ENCODE peak calls at places on chromosomes 11 and 22, in seven cellular contexts. B is GM12891, H is H1, C is sigmoid colon, S is adrenal gland, L is stomach, W is ovary. I is an unnamed sample.

GRCh38 chr11:19576903-19577302 is 135.7 kb upstream of the NAV2 start:
- DNase-seq in B (no peak), H (no peak), C (no peak), S (no peak), L (no peak), W (no peak), I (no peak)

GRCh38 chr11:120324932-120325810 is at the start of gene TLCD5:
- DNase-seq in B (peak), H (peak), C (peak), S (peak), L (peak), W (peak), I (no peak)

GRCh38 chr11:117179048-117179999 is 781 bp downstream of the SIDT2 start:
- DNase-seq in B (no peak), H (no peak), C (peak), S (peak), L (peak), W (peak), I (peak)

GRCh38 chr11:114226283-114226859 is 69.8 kb upstream of the NNMT start:
- DNase-seq in B (no peak), H (no peak), C (no peak), S (no peak), L (no peak), W (no peak), I (no peak)

GRCh38 chr11:75339685-75340409 is 11.6 kb downstream of the ARRB1 start:
- DNase-seq in B (no peak), H (no peak), C (no peak), S (no peak), L (no peak), W (no peak), I (peak)

GRCh38 chr11:65645710-65646109 is 7.8 kb downstream of the SIPA1 start:
- DNase-seq in B (no peak), H (no peak), C (no peak), S (no peak), L (no peak), W (no peak), I (no peak)

GRCh38 chr11:73597340-73597955 is 464 bp downstream of the FAM168A start:
- DNase-seq in B (no peak), H (no peak), C (no peak), S (no peak), L (no peak), W (no peak), I (no peak)

GRCh38 chr11:73963861-73964260 is 13.0 kb downstream of the DNAJB13 start:
- DNase-seq in B (no peak), H (no peak), C (peak), S (no peak), L (no peak), W (no peak), I (no peak)

GRCh38 chr22:48772286-48772907 is 1055.3 kb downstream of the BRD1 start:
- DNase-seq in B (no peak), H (no peak), C (no peak), S (no peak), L (no peak), W (no peak), I (no peak)

GRCh38 chr11:36157151-36157519 is 132.1 kb downstream of the COMMD9 start:
- DNase-seq in B (no peak), H (no peak), C (no peak), S (no peak), L (no peak), W (no peak), I (no peak)

GRCh38 chr11:36162282-36162825 is 126.9 kb downstream of the COMMD9 start:
- DNase-seq in B (no peak), H (no peak), C (no peak), S (no peak), L (no peak), W (no peak), I (no peak)

GRCh38 chr11:36161572-36161971 is 127.7 kb downstream of the COMMD9 start:
- DNase-seq in B (no peak), H (no peak), C (no peak), S (no peak), L (no peak), W (no peak), I (no peak)

GRCh38 chr11:36162909-36163434 is 126.3 kb downstream of the COMMD9 start:
- DNase-seq in B (no peak), H (no peak), C (no peak), S (peak), L (no peak), W (no peak), I (peak)

DNA sequence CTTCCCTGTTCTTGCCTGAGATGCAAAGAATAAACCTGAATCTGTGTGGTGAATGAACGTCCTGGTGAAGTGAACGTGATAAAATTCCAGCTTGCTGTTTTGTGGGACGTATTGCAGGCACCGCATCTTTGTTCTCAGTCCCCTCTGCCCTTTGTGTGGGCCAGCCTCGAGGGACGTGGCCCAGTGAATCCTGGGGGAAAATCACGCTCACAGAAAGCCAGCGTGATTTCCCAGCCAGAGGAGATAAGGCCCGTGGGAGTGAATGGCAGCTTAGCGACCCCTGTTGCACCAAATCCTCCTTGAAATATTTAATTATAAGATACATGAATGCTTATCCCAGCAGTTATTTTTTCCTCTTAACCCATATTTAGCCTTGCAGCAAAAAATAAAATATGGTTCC is 129.1 kb downstream of the COMMD9 start:
- DNase-seq in B (no peak), H (no peak), C (no peak), S (no peak), L (no peak), W (peak), I (no peak)
- TF ChIP-seq POLR2A in B (no peak), H (no peak), C (no peak), S (no peak), L (no peak), W (no peak), I (no peak)

GRCh38 chr22:24592846-24593809 is at the start of gene LRRC75B:
- DNase-seq in B (peak), H (peak), C (peak), S (peak), L (peak), W (peak), I (peak)
- TF ChIP-seq POLR2A in B (no peak), H (no peak), C (peak), S (peak), L (no peak), W (no peak), I (peak)

DNA sequence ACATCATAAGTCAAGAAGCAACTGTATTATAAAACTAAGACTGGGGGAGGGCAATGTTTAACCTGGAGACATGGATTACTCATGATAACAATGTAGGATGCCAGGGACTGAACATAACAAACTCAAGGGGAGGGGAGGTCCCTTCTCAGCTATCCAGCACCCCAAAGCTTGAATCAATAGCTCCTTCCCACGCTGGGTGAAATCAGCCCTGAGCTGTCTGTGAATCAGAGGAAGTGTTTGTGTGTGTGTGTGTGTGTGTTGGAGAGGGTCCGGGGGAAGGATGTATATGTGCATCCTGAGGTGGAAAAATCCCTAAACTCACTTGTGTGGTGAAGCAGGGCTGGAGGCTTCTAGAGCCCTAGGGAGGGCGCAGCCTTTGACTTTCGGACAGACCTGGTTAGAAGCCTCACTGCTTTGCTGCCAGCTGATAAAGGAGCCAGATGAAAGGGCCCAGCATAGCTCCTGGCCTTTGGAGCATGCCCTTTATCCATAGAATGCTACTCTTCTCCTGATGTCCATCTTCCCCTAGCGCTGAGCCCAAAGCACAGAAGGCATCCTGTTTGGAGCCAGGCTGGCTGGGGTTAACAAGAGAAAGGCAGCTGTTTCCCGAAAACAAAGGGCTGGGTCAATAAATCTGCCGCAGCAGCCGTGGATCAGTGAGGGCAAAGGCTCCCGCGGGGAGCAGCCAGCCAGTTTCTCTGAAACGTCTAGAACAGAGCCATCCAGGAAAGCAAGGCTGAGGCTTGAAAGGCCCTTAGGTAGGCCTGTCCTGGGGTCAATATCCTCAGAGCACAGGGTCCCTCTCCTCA is 35.8 kb downstream of the TNKS1BP1 start:
- DNase-seq in B (no peak), H (no peak), C (no peak), S (no peak), L (no peak), W (no peak), I (no peak)
- TF ChIP-seq POLR2A in B (no peak), H (no peak), C (no peak), S (no peak), L (no peak), W (no peak), I (no peak)

DNA sequence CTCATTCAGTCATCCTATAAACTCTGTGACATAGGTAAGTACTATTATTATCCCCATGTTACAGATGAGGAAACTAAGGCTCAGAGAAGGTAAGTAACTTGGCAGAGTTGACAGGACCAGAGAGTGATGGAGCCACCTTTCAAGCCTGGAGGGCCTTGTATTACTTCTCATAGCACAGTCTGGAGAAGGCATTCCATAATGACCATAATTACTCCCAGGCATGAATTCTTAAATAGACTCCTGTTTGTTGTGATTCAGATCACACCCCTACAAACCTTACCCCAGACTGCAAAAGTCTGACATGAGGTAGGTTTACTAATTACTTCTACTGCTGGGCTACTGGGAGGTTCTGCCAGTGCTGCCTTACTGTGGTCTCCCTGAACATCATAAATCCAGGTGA is 77.0 kb downstream of the CD44 start:
- DNase-seq in B (no peak), H (no peak), C (no peak), S (no peak), L (no peak), W (no peak), I (no peak)
- TF ChIP-seq POLR2A in B (no peak), H (no peak), C (no peak), S (no peak), L (no peak), W (no peak), I (no peak)

DNA sequence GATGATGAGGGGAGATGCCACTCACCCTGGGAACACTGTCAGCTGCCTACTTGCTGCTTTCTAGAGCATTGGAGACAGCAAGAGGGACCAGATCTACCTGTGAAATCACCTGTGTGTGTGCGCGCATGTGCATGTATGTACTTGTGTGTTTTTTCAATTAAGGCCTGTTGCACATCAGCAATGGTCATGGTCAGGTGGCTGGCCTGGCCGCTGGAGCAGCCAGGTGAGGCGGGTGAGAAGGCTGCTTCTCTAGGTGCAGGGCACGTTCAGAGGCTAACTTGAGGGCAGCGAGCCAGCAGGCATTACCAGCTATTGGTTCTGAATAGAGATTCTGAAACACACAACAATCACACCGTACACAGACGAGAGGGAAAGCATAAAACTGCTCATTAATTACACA is 65.1 kb downstream of the PARVG start:
- DNase-seq in B (no peak), H (peak), C (no peak), S (no peak), L (peak), W (no peak), I (no peak)
- TF ChIP-seq POLR2A in B (no peak), H (no peak), C (no peak), S (no peak), L (no peak), W (no peak), I (no peak)

DNA sequence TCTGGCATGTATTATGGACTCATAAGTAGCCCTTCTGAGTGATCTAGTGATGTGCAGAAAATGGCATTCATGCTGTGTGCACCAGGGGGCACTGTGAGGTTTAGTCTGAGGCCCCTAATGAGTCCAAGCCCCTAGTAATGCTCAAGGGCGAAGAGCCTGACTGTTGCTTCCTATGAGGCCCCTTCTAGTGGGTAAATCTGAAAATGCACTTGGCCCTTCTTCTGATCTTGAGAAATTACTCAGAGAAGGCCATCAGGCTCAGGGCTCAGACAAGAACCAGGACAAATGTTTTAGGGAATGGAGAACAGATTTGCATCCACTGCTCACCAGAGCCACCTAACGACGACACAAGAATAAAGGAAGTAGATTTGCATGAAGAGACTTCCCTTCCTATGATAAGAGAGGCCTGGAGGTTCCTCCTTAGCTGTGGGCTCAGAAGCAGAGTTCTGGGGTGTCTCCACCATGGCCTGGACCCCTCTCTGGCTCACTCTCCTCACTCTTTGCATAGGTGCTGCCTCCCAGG is 75.8 kb downstream of the GGTLC2 start:
- DNase-seq in B (no peak), H (peak), C (no peak), S (peak), L (no peak), W (no peak), I (peak)
- TF ChIP-seq POLR2A in B (no peak), H (no peak), C (no peak), S (no peak), L (no peak), W (no peak), I (no peak)

GRCh38 chr22:20299736-20300136 is 20.1 kb downstream of the DGCR6L start:
- DNase-seq in B (no peak), H (no peak), C (no peak), S (peak), L (peak), W (peak), I (no peak)

GRCh38 chr22:20296598-20296997 is 23.3 kb downstream of the DGCR6L start:
- DNase-seq in B (no peak), H (no peak), C (no peak), S (no peak), L (no peak), W (no peak), I (no peak)

GRCh38 chr22:20298110-20298802 is 21.6 kb downstream of the DGCR6L start:
- DNase-seq in B (no peak), H (no peak), C (no peak), S (no peak), L (no peak), W (no peak), I (no peak)

GRCh38 chr22:20297414-20298109 is 22.3 kb downstream of the DGCR6L start:
- DNase-seq in B (no peak), H (no peak), C (no peak), S (no peak), L (no peak), W (no peak), I (no peak)

DNA sequence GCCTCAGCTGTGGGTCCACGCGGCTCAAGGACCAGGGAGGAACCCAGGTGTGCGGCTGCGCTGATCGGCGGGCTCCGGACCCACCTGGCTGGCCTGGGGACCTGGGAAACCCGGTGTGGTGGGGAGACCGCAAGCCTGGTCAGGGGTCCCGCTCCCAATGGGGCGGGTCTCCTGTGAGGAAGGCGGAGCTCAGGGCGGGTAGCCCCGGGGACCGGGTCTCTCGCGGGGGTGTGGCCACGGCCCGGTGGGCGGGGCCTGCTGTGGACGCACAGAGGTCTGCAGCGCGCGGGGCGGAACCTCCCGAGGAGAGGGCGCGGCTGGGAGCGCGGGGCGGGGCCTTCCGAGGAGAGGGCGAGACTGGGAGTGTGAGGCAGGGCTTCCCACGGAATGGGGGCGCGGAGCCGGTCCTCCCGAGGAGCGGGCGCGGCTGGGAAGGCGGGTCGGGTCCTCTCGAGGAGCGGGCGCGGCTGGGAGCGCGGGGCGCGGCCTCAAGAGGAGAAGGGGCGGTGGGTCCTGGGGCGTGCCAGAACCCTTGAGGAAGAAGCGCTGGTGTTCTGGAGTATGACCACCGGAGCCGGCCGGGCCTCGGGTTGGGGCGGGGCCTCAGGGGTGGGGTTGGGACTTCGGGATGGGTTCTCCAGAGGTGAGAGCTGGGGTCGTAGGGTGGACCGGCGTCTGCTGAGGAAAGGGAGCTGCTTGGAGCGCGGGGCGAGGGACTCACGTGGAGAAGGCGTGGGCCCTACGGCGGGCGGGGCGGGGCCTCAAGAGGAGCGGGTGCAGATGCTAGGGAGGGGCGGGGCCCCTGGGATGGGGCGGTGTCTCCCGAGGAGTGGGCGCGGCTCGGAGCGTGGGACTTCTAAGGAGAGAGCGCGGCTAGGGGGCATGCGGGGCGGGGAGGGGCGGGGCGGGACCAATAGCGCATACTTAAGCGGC is 20.8 kb downstream of the DGCR6L start:
- DNase-seq in B (peak), H (peak), C (peak), S (peak), L (peak), W (peak), I (peak)
- TF ChIP-seq POLR2A in B (no peak), H (no peak), C (no peak), S (no peak), L (no peak), W (no peak), I (no peak)

I was measured in erythroblast.